ENCODE peak calls at places on chromosomes 5 and 9, in four cellular contexts. N, A, Z and R are unnamed samples.

GRCh38 chr5:133734916-133735315 is 122.6 kb upstream of the FSTL4 start:
- DNase-seq in N (no peak), Z (no peak), A (no peak), R (no peak)

GRCh38 chr5:32859211-32859641 is 148.1 kb downstream of the NPR3 start:
- DNase-seq in Z (no peak), A (no peak), N (no peak), R (no peak)

GRCh38 chr9:81499021-81499454 is 190.3 kb downstream of the TLE1 start:
- DNase-seq in A (no peak), Z (peak), N (no peak), R (no peak)

GRCh38 chr5:111415053-111415452 is 97.3 kb downstream of the STARD4 start:
- DNase-seq in Z (no peak), N (no peak), A (no peak), R (no peak)

GRCh38 chr9:114156311-114156657 is 947 bp downstream of the COL27A1 start:
- DNase-seq in N (no peak), A (no peak), Z (no peak), R (no peak)

GRCh38 chr9:38018964-38019602 is 49.9 kb downstream of the SHB start:
- DNase-seq in Z (peak), A (no peak), N (no peak), R (no peak)

GRCh38 chr5:1485320-1486118 is 38.2 kb downstream of the LPCAT1 start:
- DNase-seq in N (no peak), A (no peak), Z (no peak), R (no peak)

GRCh38 chr5:66242050-66242449 is 98.0 kb downstream of the SREK1 start:
- DNase-seq in Z (no peak), N (no peak), A (no peak), R (no peak)

GRCh38 chr5:56465757-56466127 is 232.6 kb upstream of the ANKRD55 start:
- DNase-seq in A (no peak), N (no peak), Z (no peak), R (no peak)

GRCh38 chr9:125507247-125507646 is 199.8 kb downstream of the MAPKAP1 start:
- DNase-seq in Z (no peak), N (no peak), A (no peak), R (no peak)

GRCh38 chr9:105238302-105238701 is 6.1 kb upstream of the SLC44A1 start:
- DNase-seq in N (no peak), A (no peak), Z (no peak), R (no peak)

GRCh38 chr5:1661311-1661710 is 137.6 kb upstream of the LPCAT1 start:
- DNase-seq in Z (no peak), N (no peak), A (no peak), R (peak)

GRCh38 chr5:20050262-20050661 is 62.3 kb upstream of the CDH18 start:
- DNase-seq in N (no peak), A (no peak), Z (no peak), R (no peak)

GRCh38 chr9:97373311-97373710 is 38.6 kb upstream of the TDRD7 start:
- DNase-seq in Z (no peak), A (no peak), N (no peak), R (no peak)

GRCh38 chr5:76165961-76166360 is 82.8 kb downstream of the SV2C start:
- DNase-seq in Z (no peak), A (no peak), N (no peak), R (no peak)

GRCh38 chr5:32329395-32329834 is 16.7 kb upstream of the MTMR12 start:
- DNase-seq in Z (peak), A (peak), N (peak), R (peak)

GRCh38 chr5:10518352-10518751 is 45.5 kb upstream of the ANKRD33B start:
- DNase-seq in A (no peak), Z (peak), N (no peak), R (no peak)